ENCODE peak calls at places on chromosomes 6 and 20, in six cellular contexts. M is posterior vena cava, N is transverse colon, Z is Peyer's patch, H is SW 1271, Q is RWPE1. G is an unnamed sample.
A peak's percentile ranks its signal among the peaks of the same experiment; 100 is the strongest.

GRCh38 chr20:57648878-57649616 is 28.8 kb upstream of the ZBP1 start:
- DNase-seq in N (no peak), M (no peak), Z (peak; percentile 7), Q (no peak), H (no peak), G (no peak)

GRCh38 chr6:106727480-106728153 is 98.2 kb downstream of the QRSL1 start:
- DNase-seq in N (no peak), H (no peak), M (no peak), Q (no peak), Z (no peak), G (no peak)

GRCh38 chr20:63026582-63027424 is 20.0 kb upstream of the BHLHE23 start:
- DNase-seq in H (no peak), Q (no peak), N (no peak), M (peak; percentile 44), Z (no peak), G (peak; percentile 87)

GRCh38 chr6:38185752-38186151 is 366.2 kb downstream of the ZFAND3 start:
- DNase-seq in H (no peak), Z (peak; percentile 6), M (peak; percentile 38), Q (no peak), N (no peak), G (no peak)

GRCh38 chr20:57277398-57278105 is 11.1 kb upstream of the BMP7 start:
- DNase-seq in M (no peak), H (no peak), N (no peak), Q (no peak), Z (no peak), G (no peak)

GRCh38 chr6:133241088-133241900 is at the start of gene EYA4:
- DNase-seq in Q (no peak), Z (no peak), M (no peak), N (no peak), H (peak; percentile 52), G (no peak)

GRCh38 chr20:25489221-25489863 is 81.9 kb downstream of the GINS1 start:
- DNase-seq in Q (no peak), Z (no peak), H (no peak), M (no peak), N (no peak), G (no peak)

GRCh38 chr6:129364037-129364436 is 345.9 kb downstream of the ARHGAP18 start:
- DNase-seq in H (no peak), M (no peak), N (no peak), Q (no peak), Z (no peak), G (no peak)

GRCh38 chr6:7219310-7219709 is 93.7 kb downstream of the SSR1 start:
- DNase-seq in H (no peak), M (no peak), Z (no peak), Q (no peak), N (peak; percentile 47), G (no peak)

GRCh38 chr6:39951716-39952115 is 17.5 kb upstream of the MOCS1 start:
- DNase-seq in N (no peak), Q (no peak), Z (no peak), M (no peak), H (no peak), G (no peak)

GRCh38 chr6:66599541-66599940 is 892.5 kb upstream of the EYS start:
- DNase-seq in Z (no peak), H (no peak), N (no peak), M (no peak), Q (peak; percentile 55), G (no peak)

GRCh38 chr20:24376523-24377085 is 92.8 kb upstream of the SYNDIG1 start:
- DNase-seq in M (no peak), Q (no peak), Z (no peak), N (no peak), H (no peak), G (no peak)

GRCh38 chr20:22805219-22805618 is 220.8 kb upstream of the FOXA2 start:
- DNase-seq in Z (no peak), M (peak; percentile 87), Q (peak; percentile 71), H (no peak), N (no peak), G (no peak)

GRCh38 chr20:48679603-48680002 is 148.2 kb downstream of the PREX1 start:
- DNase-seq in Z (peak; percentile 58), H (peak; percentile 12), M (no peak), Q (peak; percentile 96), N (peak; percentile 88), G (no peak)

GRCh38 chr6:85096976-85097375 is 332.6 kb upstream of the TBX18 start:
- DNase-seq in N (no peak), H (no peak), Q (no peak), Z (no peak), M (no peak), G (no peak)

GRCh38 chr6:138028893-138029292 is 78.3 kb downstream of the PERP start:
- DNase-seq in N (no peak), H (no peak), Q (peak; percentile 34), M (no peak), Z (no peak), G (no peak)

GRCh38 chr20:41081276-41081814 is 52.7 kb downstream of the TOP1 start:
- DNase-seq in M (no peak), H (no peak), Q (no peak), N (no peak), Z (no peak), G (no peak)

GRCh38 chr6:114342826-114343781 is at the start of gene HS3ST5:
- DNase-seq in N (peak; percentile 26), Q (peak; percentile 16), M (peak; percentile 81), H (peak; percentile 54), Z (no peak), G (peak; percentile 84)

GRCh38 chr6:147958683-147959082 is 384.0 kb upstream of the SASH1 start:
- DNase-seq in H (no peak), Z (no peak), N (no peak), Q (no peak), M (no peak), G (no peak)

GRCh38 chr6:149264629-149265028 is 52.9 kb upstream of the TAB2 start:
- DNase-seq in H (no peak), Z (peak; percentile 42), N (no peak), M (no peak), Q (no peak), G (no peak)

GRCh38 chr6:22071655-22072054 is 225.2 kb downstream of the PRL start:
- DNase-seq in N (no peak), Z (no peak), M (no peak), Q (no peak), H (no peak), G (no peak)

GRCh38 chr6:28867078-28867414 is 56.7 kb downstream of the TRIM27 start:
- DNase-seq in H (peak; percentile 63), Z (no peak), N (no peak), Q (no peak), M (no peak), G (no peak)

GRCh38 chr20:19022118-19022575 is 190.3 kb upstream of the SLC24A3 start:
- DNase-seq in H (no peak), N (no peak), M (no peak), Q (no peak), Z (no peak), G (no peak)

GRCh38 chr20:10634190-10634589 is 39.6 kb downstream of the JAG1 start:
- DNase-seq in M (no peak), N (no peak), Z (no peak), H (no peak), Q (no peak), G (no peak)